ENCODE peak calls at places on chromosomes 16 and 17, in four cellular contexts. K is endodermal cell, V is NT2/D1, A is IMR-90. X is an unnamed sample. For H3K4me1, the result is how much of the 10 kb centered on the place peaks cover.

GRCh38 chr17:74018116-74018515 is 185.4 kb upstream of the RPL38 start:
- DNase-seq in K (no peak), V (no peak), A (no peak), X (no peak)

GRCh38 chr16:27314161-27314723 is 468 bp downstream of the IL4R start:
- DNase-seq in K (peak), V (no peak), A (peak), X (peak)

GRCh38 chr17:58822148-58823050 is 66.7 kb downstream of the PPM1E start:
- DNase-seq in K (no peak), V (no peak), A (no peak), X (no peak)

GRCh38 chr17:871731-872517 is 89.8 kb downstream of the MRM3 start:
- DNase-seq in K (no peak), V (no peak), A (no peak), X (no peak)

GRCh38 chr17:410674-411401 is 58.2 kb upstream of the RPH3AL start:
- DNase-seq in K (no peak), V (no peak), A (peak), X (peak)

GRCh38 chr17:81164464-81165245 is 652 bp upstream of the PVALEF start:
- DNase-seq in K (peak), V (no peak), A (no peak), X (no peak)

GRCh38 chr16:4098496-4098895 is 17.7 kb downstream of the ADCY9 start:
- DNase-seq in K (no peak), V (no peak), A (peak), X (no peak)

GRCh38 chr17:75611746-75612437 is 21.3 kb upstream of the SMIM5 start:
- DNase-seq in K (no peak), V (no peak), A (no peak), X (no peak)

GRCh38 chr16:55701442-55702319 is 45.9 kb downstream of the SLC6A2 start:
- DNase-seq in K (peak), V (peak), A (peak), X (peak)

GRCh38 chr16:80681436-80681835 is 123.0 kb downstream of the CDYL2 start:
- DNase-seq in K (no peak), V (no peak), A (no peak), X (no peak)

GRCh38 chr17:42519546-42520444 is 16.2 kb upstream of the NAGLU start:
- DNase-seq in K (peak), V (peak), A (peak), X (peak)

GRCh38 chr16:1793578-1794220 is at the start of gene IGFALS:
- DNase-seq in K (no peak), V (no peak), A (no peak), X (peak)

GRCh38 chr17:28940142-28940541 is 11.2 kb downstream of the PHF12 start:
- DNase-seq in K (no peak), V (no peak), A (no peak), X (no peak)
- H3K4me1 ChIP-seq in K (under half), V (under half), A (under half), X (under half)

GRCh38 chr17:49815761-49816281 is 27.3 kb downstream of the KAT7 start:
- DNase-seq in K (peak), V (peak), A (no peak), X (no peak)
- H3K9ac ChIP-seq in K (peak), V (peak), A (no peak), X (no peak)

DNA sequence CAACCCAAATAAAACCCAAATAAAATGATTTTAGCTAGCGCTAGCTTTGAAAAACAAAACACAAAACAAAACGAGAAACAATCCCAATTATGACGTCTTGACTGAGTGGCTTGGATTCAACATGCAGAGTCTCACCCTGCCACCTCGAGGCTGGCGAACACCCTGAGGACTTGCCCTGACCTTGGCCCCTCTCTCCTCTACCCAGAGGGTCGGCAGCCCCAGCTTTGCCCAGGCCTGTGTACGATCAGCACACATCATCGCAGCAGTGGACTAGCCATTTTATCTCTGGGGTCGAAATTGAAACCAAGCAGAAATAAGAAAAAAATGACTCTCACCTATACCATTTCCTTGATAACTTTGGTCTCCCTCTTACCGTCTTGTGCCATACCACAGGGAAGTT is 4.9 kb downstream of the JMJD6 start:
- DNase-seq in K (no peak), V (no peak), A (no peak), X (no peak)
- H3K4me1 ChIP-seq in K (under half), V (under half), A (under half), X (under half)

DNA sequence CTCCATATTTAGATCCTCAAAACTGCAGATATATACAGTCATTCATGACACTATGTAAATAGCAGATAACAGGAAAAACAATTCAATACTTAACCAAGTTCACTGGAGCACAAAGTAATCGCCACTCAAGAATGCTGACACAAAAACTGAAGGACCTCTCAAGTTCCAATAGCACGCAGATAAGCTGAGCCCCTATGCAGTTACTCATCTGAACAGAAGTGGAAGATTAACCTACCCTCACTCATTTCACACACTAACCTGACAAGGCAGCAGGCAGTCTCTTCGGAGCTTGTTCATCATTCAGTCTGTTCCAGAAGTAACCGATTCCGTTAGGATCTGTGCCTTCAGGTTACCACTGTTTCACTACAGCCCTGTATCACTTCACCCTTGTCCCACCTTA is 6.0 kb downstream of the HELZ start:
- DNase-seq in K (no peak), V (no peak), A (peak), X (no peak)
- H3K9ac ChIP-seq in K (no peak), V (no peak), A (no peak), X (no peak)

GRCh38 chr17:2064147-2064489 is 9.2 kb downstream of the HIC1 start:
- DNase-seq in K (no peak), V (no peak), A (no peak), X (no peak)
- H3K4me1 ChIP-seq in K (under half), V (under half), A (half or more), X (under half)